ENCODE peak calls at places on chromosomes 1 and 21, in six cellular contexts. Z is lower lobe of right lung, I is coronary artery, H is COR-L47, E is IMR-90, Y is amniotic epithelial cell. G is an unnamed sample.

GRCh38 chr1:184685116-184685515 is 69.5 kb downstream of the EDEM3 start:
- DNase-seq in Z (no peak), I (no peak), H (no peak), E (no peak), Y (no peak), G (no peak)

GRCh38 chr1:42943166-42943565 is 15.5 kb downstream of the SLC2A1 start:
- DNase-seq in Z (peak), I (peak), H (no peak), E (no peak), Y (peak), G (peak)

GRCh38 chr21:27505516-27505915 is 538.6 kb upstream of the ADAMTS5 start:
- DNase-seq in Z (no peak), I (no peak), H (no peak), E (peak), Y (peak), G (peak)

GRCh38 chr1:30927448-30927847 is 18.9 kb upstream of the SDC3 start:
- DNase-seq in Z (no peak), I (no peak), H (no peak), E (no peak), Y (no peak), G (no peak)

GRCh38 chr1:86542626-86543025 is 4.3 kb upstream of the CLCA4 start:
- DNase-seq in Z (no peak), I (no peak), H (no peak), E (no peak), Y (peak), G (peak)

GRCh38 chr1:246300653-246301549 is 206.2 kb downstream of the SMYD3 start:
- DNase-seq in Z (no peak), I (no peak), H (no peak), E (no peak), Y (no peak), G (no peak)

GRCh38 chr1:109906160-109906838 is 4.3 kb upstream of the CSF1 start:
- DNase-seq in Z (no peak), I (no peak), H (no peak), E (no peak), Y (no peak), G (no peak)

GRCh38 chr21:36188081-36188681 is 31.6 kb downstream of the DOP1B start:
- DNase-seq in Z (peak), I (no peak), H (peak), E (no peak), Y (no peak), G (no peak)

GRCh38 chr1:60589916-60590315 is 492.4 kb upstream of the NFIA start:
- DNase-seq in Z (no peak), I (no peak), H (peak), E (no peak), Y (peak), G (no peak)

GRCh38 chr1:218743861-218744505 is 398.8 kb downstream of the TGFB2 start:
- DNase-seq in Z (no peak), I (no peak), H (no peak), E (no peak), Y (peak), G (peak)

GRCh38 chr21:16587671-16588379 is 858.0 kb downstream of the USP25 start:
- DNase-seq in Z (no peak), I (no peak), H (peak), E (peak), Y (peak), G (peak)

GRCh38 chr1:233304489-233305102 is 9.1 kb upstream of the PCNX2 start:
- DNase-seq in Z (no peak), I (no peak), H (peak), E (peak), Y (peak), G (peak)

GRCh38 chr1:112956503-112957132 is 622 bp upstream of the SLC16A1 start:
- DNase-seq in Z (peak), I (peak), H (peak), E (no peak), Y (no peak), G (no peak)

GRCh38 chr1:41364444-41365319 is 3.4 kb downstream of the FOXO6 start:
- DNase-seq in Z (no peak), I (no peak), H (no peak), E (no peak), Y (no peak), G (no peak)

GRCh38 chr1:119080586-119080985 is 59.9 kb downstream of the WARS2 start:
- DNase-seq in Z (no peak), I (peak), H (no peak), E (peak), Y (peak), G (peak)

G was measured in M059J.